ENCODE peak calls at places on chromosomes 4 and X, in ten cellular contexts. O is hepatocyte; P is ovary; Q is CD8-positive, alpha-beta T cell; Z is pancreas; U is left ventricle myocardium inferior; H is tibial artery; N is effector memory CD4-positive, alpha-beta T cell; V is PC-3; A is breast epithelium. T is an unnamed sample.

GRCh38 chr4:179307297-179308136 is 1865.3 kb upstream of the AGA start:
- DNase-seq in O (peak), P (no peak), Q (no peak), Z (no peak), U (no peak), H (no peak), N (no peak), V (peak), A (no peak), T (no peak)

GRCh38 chrX:150581093-150581775 is 12.8 kb downstream of the MTM1 start:
- DNase-seq in O (no peak), P (no peak), Q (no peak), Z (no peak), U (no peak), H (no peak), N (no peak), V (peak), A (no peak), T (no peak)

GRCh38 chr4:1547863-1548637 is 136.1 kb downstream of the FAM53A start:
- DNase-seq in O (no peak), P (peak), Q (no peak), Z (peak), U (peak), H (no peak), N (no peak), V (no peak), A (no peak), T (peak)

GRCh38 chr4:159009521-159009920 is 93.4 kb upstream of the RAPGEF2 start:
- DNase-seq in O (no peak), P (no peak), Q (no peak), Z (no peak), U (no peak), H (no peak), N (no peak), V (no peak), A (no peak), T (no peak)

GRCh38 chr4:1746265-1746691 is 25.0 kb downstream of the TACC3 start:
- DNase-seq in O (peak), P (peak), Q (peak), Z (no peak), U (peak), H (peak), N (peak), V (peak), A (peak), T (no peak)

GRCh38 chrX:119042040-119042439 is 30.8 kb upstream of the CT47C1 start:
- DNase-seq in O (no peak), P (no peak), Q (no peak), Z (no peak), U (no peak), H (no peak), N (no peak), V (no peak), A (no peak), T (no peak)

GRCh38 chr4:44313702-44314101 is 134.9 kb downstream of the KCTD8 start:
- DNase-seq in O (no peak), P (no peak), Q (no peak), Z (no peak), U (no peak), H (no peak), N (no peak), V (no peak), A (no peak), T (no peak)

GRCh38 chr4:139686988-139687387 is 21.4 kb downstream of the MGST2 start:
- DNase-seq in O (no peak), P (no peak), Q (no peak), Z (no peak), U (no peak), H (no peak), N (no peak), V (no peak), A (no peak), T (no peak)

GRCh38 chr4:189773909-189774308 is 166.8 kb upstream of the FRG1 start:
- DNase-seq in O (peak), P (no peak), Q (no peak), Z (no peak), U (no peak), H (no peak), N (no peak), V (peak), A (no peak), T (no peak)

GRCh38 chr4:22744478-22745062 is 51.8 kb downstream of the GBA3 start:
- DNase-seq in O (no peak), P (no peak), Q (no peak), Z (no peak), U (no peak), H (no peak), N (no peak), V (no peak), A (no peak), T (no peak)

GRCh38 chr4:119559044-119559647 is 69.5 kb downstream of the PDE5A start:
- DNase-seq in O (peak), P (no peak), Q (no peak), Z (no peak), U (no peak), H (no peak), N (no peak), V (peak), A (no peak), T (no peak)

GRCh38 chr4:173835863-173836262 is 305.8 kb upstream of the HAND2 start:
- DNase-seq in O (peak), P (no peak), Q (no peak), Z (no peak), U (peak), H (no peak), N (no peak), V (peak), A (no peak), T (no peak)

GRCh38 chr4:67035501-67035900 is 509.8 kb downstream of the CENPC start:
- DNase-seq in O (no peak), P (no peak), Q (no peak), Z (no peak), U (no peak), H (no peak), N (no peak), V (peak), A (no peak), T (no peak)

GRCh38 chrX:48573690-48574269 is 504 bp upstream of the RBM3 start:
- DNase-seq in O (peak), P (peak), Q (no peak), Z (no peak), U (peak), H (peak), N (no peak), V (no peak), A (peak), T (no peak)

GRCh38 chrX:129717902-129718301 is 20.9 kb upstream of the XPNPEP2 start:
- DNase-seq in O (no peak), P (no peak), Q (no peak), Z (no peak), U (no peak), H (peak), N (no peak), V (peak), A (no peak), T (peak)

GRCh38 chr4:154588198-154588597 is 2.3 kb downstream of the FGA start:
- DNase-seq in O (no peak), P (no peak), Q (no peak), Z (no peak), U (no peak), H (no peak), N (no peak), V (no peak), A (no peak), T (no peak)

GRCh38 chr4:1907848-1908525 is 36.8 kb downstream of the NSD2 start:
- DNase-seq in O (no peak), P (no peak), Q (no peak), Z (no peak), U (no peak), H (no peak), N (no peak), V (no peak), A (no peak), T (no peak)

GRCh38 chr4:15451181-15451865 is 18.4 kb upstream of the CC2D2A start:
- DNase-seq in O (no peak), P (no peak), Q (no peak), Z (no peak), U (no peak), H (no peak), N (no peak), V (no peak), A (no peak), T (no peak)

GRCh38 chrX:44306336-44306735 is 37.1 kb downstream of the EFHC2 start:
- DNase-seq in O (peak), P (no peak), Q (no peak), Z (no peak), U (no peak), H (no peak), N (no peak), V (peak), A (no peak), T (no peak)

GRCh38 chr4:48854982-48855381 is 24.1 kb downstream of the OCIAD1 start:
- DNase-seq in O (no peak), P (no peak), Q (no peak), Z (no peak), U (no peak), H (no peak), N (no peak), V (no peak), A (no peak), T (no peak)
- H3K27ac ChIP-seq in O (no peak), P (no peak), Q (no peak), Z (no peak), U (no peak), H (no peak), N (no peak), V (no peak), A (no peak), T (no peak)

GRCh38 chrX:136158685-136159084 is 11.4 kb downstream of the FHL1 start:
- DNase-seq in O (no peak), P (no peak), Q (no peak), Z (no peak), U (no peak), H (no peak), N (no peak), V (no peak), A (no peak), T (no peak)

GRCh38 chrX:136163694-136164093 is 16.4 kb downstream of the FHL1 start:
- DNase-seq in O (no peak), P (no peak), Q (no peak), Z (no peak), U (no peak), H (no peak), N (no peak), V (no peak), A (no peak), T (no peak)

GRCh38 chrX:136159615-136160025 is 12.3 kb downstream of the FHL1 start:
- DNase-seq in O (no peak), P (no peak), Q (no peak), Z (no peak), U (no peak), H (peak), N (no peak), V (peak), A (no peak), T (no peak)

GRCh38 chrX:136166221-136166855 is 19.0 kb downstream of the FHL1 start:
- DNase-seq in O (peak), P (no peak), Q (no peak), Z (no peak), U (no peak), H (no peak), N (no peak), V (peak), A (no peak), T (no peak)

DNA sequence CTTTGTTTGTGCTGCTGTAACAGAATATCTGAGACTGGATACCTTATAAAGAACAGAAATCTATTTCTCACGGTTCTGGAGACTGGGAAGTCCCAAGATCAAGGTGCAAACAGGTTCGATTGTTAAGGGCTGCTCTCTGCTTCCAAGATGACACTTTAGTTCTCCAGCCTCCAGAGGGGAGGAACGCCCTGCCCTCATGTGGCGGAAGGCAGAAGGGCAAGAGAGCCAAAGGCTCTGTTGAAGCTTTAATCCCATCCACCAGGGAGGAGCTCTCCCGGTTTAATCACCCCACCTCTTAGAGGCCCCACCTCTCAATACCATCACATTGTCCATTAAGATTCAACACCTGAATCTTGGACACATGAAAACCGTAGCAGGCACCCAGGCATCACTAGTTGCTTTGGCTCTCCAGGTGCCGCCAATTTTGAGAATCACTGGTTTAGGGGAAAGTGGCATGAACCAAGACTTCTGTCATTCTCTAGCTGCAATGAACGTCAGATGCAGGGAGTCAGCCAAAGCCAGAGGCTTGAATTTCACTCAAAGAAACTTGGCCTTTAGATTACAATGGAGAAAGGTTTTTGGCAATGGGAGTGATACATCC is 15.6 kb downstream of the FHL1 start:
- DNase-seq in O (peak), P (peak), Q (no peak), Z (no peak), U (peak), H (peak), N (no peak), V (peak), A (no peak), T (peak)
- H3K27ac ChIP-seq in O (no peak), P (no peak), Q (no peak), Z (no peak), U (peak), H (peak), N (no peak), V (peak), A (no peak), T (peak)

GRCh38 chr4:121964958-121965357 is 13.1 kb upstream of the TRPC3 start:
- DNase-seq in O (no peak), P (no peak), Q (no peak), Z (no peak), U (no peak), H (no peak), N (no peak), V (no peak), A (no peak), T (no peak)
- H3K27ac ChIP-seq in O (no peak), P (no peak), Q (no peak), Z (no peak), U (no peak), H (no peak), N (no peak), V (no peak), A (no peak), T (no peak)

DNA sequence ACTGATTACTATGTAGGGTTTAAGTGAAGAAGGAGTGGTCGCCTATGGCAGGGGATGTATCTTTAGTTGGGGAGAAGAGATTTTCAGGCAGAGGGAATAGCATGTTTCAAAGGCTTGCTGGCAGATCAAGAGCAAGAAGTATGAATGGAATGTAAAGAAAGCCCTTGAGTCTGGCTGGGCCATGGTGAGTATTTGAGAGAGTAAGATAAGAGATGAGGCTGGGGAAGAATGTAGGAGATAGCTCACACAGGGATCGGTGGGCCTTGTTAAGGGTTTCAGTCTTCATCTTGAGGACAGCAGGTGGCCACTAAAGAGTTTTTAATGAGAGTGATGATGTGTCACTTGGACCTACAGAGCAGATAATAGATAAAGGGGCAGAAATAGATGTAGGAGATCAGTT is 319.1 kb upstream of the RPS6KA3 start:
- DNase-seq in O (no peak), P (no peak), Q (no peak), Z (no peak), U (no peak), H (no peak), N (no peak), V (no peak), A (no peak), T (no peak)
- H3K27ac ChIP-seq in O (no peak), P (no peak), Q (no peak), Z (no peak), U (no peak), H (no peak), N (no peak), V (no peak), A (no peak), T (no peak)

DNA sequence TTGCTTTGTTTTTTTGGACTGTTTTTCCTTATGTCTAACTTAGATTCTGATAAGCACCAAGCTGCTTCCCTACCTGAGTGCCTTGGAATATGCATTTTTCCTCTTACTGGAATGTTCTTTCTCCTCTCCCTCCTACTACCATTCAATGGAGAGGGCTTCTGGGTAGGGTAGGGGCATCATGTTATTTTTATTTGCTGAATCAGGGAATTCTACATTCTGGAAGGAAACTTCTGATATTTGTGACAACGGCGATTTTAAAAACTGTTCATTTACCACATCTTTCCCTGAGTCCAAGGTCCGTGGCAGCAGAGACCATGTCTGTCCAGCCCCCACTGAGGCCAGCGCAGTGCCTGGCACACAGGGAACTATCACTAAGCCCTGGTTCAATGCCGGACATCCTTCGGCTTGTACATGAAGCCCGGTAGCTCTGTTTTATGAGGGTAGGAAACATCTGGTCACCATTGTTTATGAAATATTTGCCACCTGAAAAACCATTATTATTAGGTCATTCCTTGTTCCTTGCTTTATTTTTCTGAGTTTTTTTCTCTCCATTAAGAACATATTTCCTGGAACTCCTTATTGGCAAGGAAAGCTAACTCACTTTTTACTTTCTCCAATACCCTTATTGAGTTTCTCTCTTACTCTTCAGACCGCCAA is 57.0 kb downstream of the PALLD start:
- DNase-seq in O (no peak), P (no peak), Q (no peak), Z (no peak), U (no peak), H (no peak), N (no peak), V (no peak), A (no peak), T (no peak)
- H3K27ac ChIP-seq in O (no peak), P (no peak), Q (no peak), Z (no peak), U (no peak), H (no peak), N (no peak), V (no peak), A (no peak), T (no peak)

GRCh38 chr4:79290376-79290775 is 35.5 kb downstream of the NAA11 start:
- DNase-seq in O (no peak), P (no peak), Q (no peak), Z (no peak), U (no peak), H (no peak), N (no peak), V (no peak), A (peak), T (no peak)
- H3K27ac ChIP-seq in O (no peak), P (no peak), Q (no peak), Z (no peak), U (no peak), H (no peak), N (no peak), V (no peak), A (no peak), T (no peak)

GRCh38 chr4:107027379-107027778 is 8.7 kb downstream of the DKK2 start:
- DNase-seq in O (no peak), P (no peak), Q (no peak), Z (no peak), U (no peak), H (no peak), N (no peak), V (no peak), A (no peak), T (no peak)
- H3K27ac ChIP-seq in O (no peak), P (no peak), Q (no peak), Z (no peak), U (no peak), H (no peak), N (no peak), V (no peak), A (no peak), T (no peak)

DNA sequence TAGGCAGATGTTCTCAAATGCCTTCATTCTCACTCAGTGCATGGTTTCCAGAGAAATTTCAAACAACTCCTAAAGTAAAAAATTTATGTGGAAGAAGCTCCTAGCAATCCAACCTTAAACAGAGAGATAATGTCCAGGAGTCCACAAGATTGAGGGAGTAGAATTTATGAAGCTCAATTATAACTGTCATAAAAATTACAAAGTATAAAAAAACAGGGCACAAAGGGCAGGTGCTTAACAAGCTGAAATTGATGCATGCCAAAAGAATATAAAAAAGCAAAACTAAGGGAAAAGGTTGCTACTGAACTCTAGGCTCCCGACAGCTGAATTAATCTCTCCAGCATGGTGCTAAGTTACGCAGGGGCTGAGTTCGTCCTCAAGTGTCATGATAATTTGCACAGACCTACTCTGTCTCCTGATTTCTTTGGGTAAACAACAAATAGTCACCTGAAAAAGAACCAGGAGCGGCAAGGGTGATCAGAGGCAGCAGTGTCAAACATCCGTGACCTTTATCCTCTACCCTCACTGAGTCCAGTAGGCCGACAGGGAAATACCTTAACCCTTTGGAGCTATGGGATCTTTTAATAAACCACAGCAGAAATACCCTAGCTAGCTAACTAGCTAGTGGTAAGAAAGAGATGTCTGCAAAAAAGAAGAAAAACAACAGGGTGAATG is 47.2 kb upstream of the RELL1 start:
- DNase-seq in O (no peak), P (no peak), Q (no peak), Z (no peak), U (no peak), H (no peak), N (no peak), V (no peak), A (no peak), T (no peak)
- H3K27ac ChIP-seq in O (peak), P (no peak), Q (no peak), Z (no peak), U (no peak), H (no peak), N (no peak), V (no peak), A (no peak), T (no peak)

DNA sequence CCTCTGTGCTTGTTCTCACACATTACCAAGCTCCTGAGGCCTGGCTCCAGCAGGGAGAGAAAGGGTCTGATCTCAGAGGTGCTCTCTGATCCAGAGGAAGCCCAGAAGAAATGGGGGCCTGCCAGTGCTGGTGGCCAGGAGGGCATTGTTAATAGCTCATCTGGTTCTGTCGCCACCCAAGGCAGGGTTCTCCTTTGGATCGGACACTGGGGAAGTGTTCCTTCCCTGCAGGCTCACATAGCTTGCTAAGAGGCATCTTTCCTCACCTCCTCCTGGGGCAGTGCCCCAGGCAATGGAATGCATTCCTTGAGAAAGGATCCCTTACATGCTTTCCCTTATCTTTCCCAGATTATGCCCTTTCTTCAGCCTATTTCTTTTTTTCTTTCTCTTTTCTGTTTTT is 53.8 kb downstream of the RBM47 start:
- DNase-seq in O (no peak), P (no peak), Q (no peak), Z (no peak), U (no peak), H (no peak), N (no peak), V (no peak), A (no peak), T (no peak)
- H3K27ac ChIP-seq in O (peak), P (no peak), Q (no peak), Z (peak), U (no peak), H (no peak), N (no peak), V (no peak), A (peak), T (no peak)